ENCODE peak calls at places on chromosomes 11 and 22, in eight cellular contexts. J, S, V, D, G, M, O and K are unnamed samples. For H3K4me1, the result is how much of the 10 kb centered on the place peaks cover.

GRCh38 chr11:86741489-86742435 is 58.6 kb upstream of the PRSS23 start:
- DNase-seq in J (peak), V (no peak), O (no peak), D (no peak), S (no peak), M (no peak), G (no peak), K (no peak)

GRCh38 chr11:9633674-9634073 is 30.2 kb upstream of the SWAP70 start:
- DNase-seq in O (no peak), G (no peak), M (no peak), J (no peak), V (no peak), S (no peak), D (no peak), K (no peak)

GRCh38 chr11:64905516-64906313 is 11.3 kb downstream of the ATG2A start:
- DNase-seq in V (no peak), S (no peak), M (no peak), G (no peak), J (no peak), D (no peak), O (no peak), K (no peak)

GRCh38 chr11:1650034-1650917 is 20.7 kb downstream of the KRTAP5-5 start:
- DNase-seq in J (no peak), M (no peak), V (peak), S (no peak), O (no peak), D (no peak), G (no peak), K (no peak)

GRCh38 chr11:69953356-69953755 is 124.8 kb upstream of the ANO1 start:
- DNase-seq in S (no peak), M (no peak), G (no peak), V (no peak), D (peak), J (no peak), O (no peak), K (no peak)

GRCh38 chr11:95917188-95918036 is 6.5 kb downstream of the MTMR2 start:
- DNase-seq in V (no peak), O (no peak), G (no peak), D (no peak), J (no peak), M (no peak), S (no peak), K (no peak)

GRCh38 chr11:27153136-27153535 is 112.5 kb downstream of the BBOX1 start:
- DNase-seq in D (no peak), G (no peak), S (no peak), M (no peak), O (no peak), V (no peak), J (no peak), K (no peak)

GRCh38 chr11:70916321-70916720 is 336.1 kb downstream of the SHANK2 start:
- DNase-seq in O (no peak), G (no peak), J (no peak), V (no peak), S (no peak), D (peak), M (no peak), K (no peak)

GRCh38 chr11:23406131-23406819 is 546.0 kb upstream of the CCDC179 start:
- DNase-seq in M (no peak), V (peak), D (peak), S (no peak), G (no peak), O (no peak), J (no peak), K (no peak)

GRCh38 chr22:37314315-37315046 is 32.2 kb downstream of the CYTH4 start:
- DNase-seq in G (peak), J (no peak), D (no peak), O (no peak), M (no peak), S (no peak), V (no peak), K (no peak)

GRCh38 chr11:64870176-64870892 is 8.1 kb downstream of the EHD1 start:
- DNase-seq in S (no peak), M (no peak), J (peak), V (no peak), D (peak), G (no peak), O (no peak), K (no peak)

GRCh38 chr11:78474451-78474850 is 56.8 kb upstream of the GAB2 start:
- DNase-seq in J (peak), S (no peak), O (no peak), V (no peak), G (no peak), M (no peak), D (no peak), K (no peak)

GRCh38 chr22:49948958-49949913 is 11.3 kb upstream of the PIM3 start:
- DNase-seq in G (no peak), S (no peak), O (peak), V (no peak), D (no peak), M (no peak), J (peak), K (no peak)

GRCh38 chr22:41177040-41177625 is 28.0 kb upstream of the L3MBTL2 start:
- DNase-seq in S (no peak), M (no peak), G (no peak), O (no peak), D (peak), V (no peak), J (no peak), K (no peak)

GRCh38 chr11:61627831-61628753 is 47.2 kb upstream of the SYT7 start:
- DNase-seq in J (peak), O (peak), D (peak), M (no peak), S (no peak), G (no peak), V (peak), K (peak)

GRCh38 chr22:21652547-21653545 is 10.7 kb downstream of the SDF2L1 start:
- DNase-seq in O (no peak), D (no peak), J (no peak), G (no peak), M (no peak), V (peak), S (no peak), K (no peak)

GRCh38 chr11:105935791-105936190 is 86.2 kb downstream of the MSANTD4 start:
- DNase-seq in S (no peak), M (no peak), V (peak), G (no peak), D (no peak), J (no peak), O (no peak), K (no peak)

GRCh38 chr22:28332410-28332809 is 347.2 kb downstream of the TTC28 start:
- DNase-seq in M (no peak), V (no peak), G (no peak), J (no peak), S (no peak), D (no peak), O (no peak), K (no peak)

GRCh38 chr11:79342236-79342635 is 98.6 kb downstream of the TENM4 start:
- DNase-seq in V (no peak), O (no peak), M (no peak), J (no peak), G (no peak), D (no peak), S (no peak), K (no peak)

GRCh38 chr22:22812031-22812905 is 75.3 kb upstream of the IGLL5 start:
- DNase-seq in D (no peak), S (no peak), O (no peak), M (no peak), G (no peak), J (no peak), V (no peak), K (no peak)

GRCh38 chr22:24494535-24495364 is at the start of gene UPB1:
- DNase-seq in O (no peak), G (no peak), M (no peak), D (peak), V (peak), J (no peak), S (no peak), K (no peak)

GRCh38 chr11:13368041-13368446 is 90.5 kb downstream of the BMAL1 start:
- DNase-seq in O (no peak), G (no peak), M (no peak), S (no peak), D (no peak), V (no peak), J (peak), K (no peak)

GRCh38 chr22:29269230-29269604 is 1.1 kb downstream of the EWSR1 start:
- DNase-seq in S (no peak), M (no peak), G (no peak), V (peak), D (no peak), O (peak), J (no peak), K (no peak)

GRCh38 chr11:62166371-62166770 is 23.6 kb upstream of the SCGB1D1 start:
- DNase-seq in S (no peak), O (no peak), M (no peak), G (no peak), D (no peak), V (no peak), J (no peak), K (no peak)

GRCh38 chr22:33658775-33659174 is 261.5 kb downstream of the LARGE1 start:
- DNase-seq in G (no peak), M (no peak), D (no peak), J (no peak), V (no peak), S (no peak), O (peak), K (peak)

GRCh38 chr22:20567993-20568417 is 60.6 kb downstream of the MED15 start:
- DNase-seq in J (no peak), M (no peak), V (peak), G (no peak), S (no peak), D (no peak), O (no peak), K (no peak)

GRCh38 chr11:131571571-131571970 is 201.2 kb downstream of the NTM start:
- DNase-seq in V (no peak), M (no peak), J (no peak), S (no peak), O (no peak), G (no peak), D (no peak), K (no peak)

GRCh38 chr11:3627291-3627690 is 14.5 kb downstream of the ART5 start:
- DNase-seq in J (no peak), G (no peak), O (no peak), V (no peak), D (no peak), M (no peak), S (no peak), K (no peak)

GRCh38 chr11:68308068-68308467 is 4.3 kb upstream of the LRP5 start:
- DNase-seq in V (no peak), J (no peak), G (no peak), S (no peak), D (peak), O (no peak), M (no peak), K (no peak)

GRCh38 chr11:123062892-123063395 is 1.0 kb upstream of the HSPA8 start:
- DNase-seq in V (peak), G (no peak), M (no peak), D (no peak), S (no peak), J (no peak), O (no peak), K (no peak)

GRCh38 chr11:123060265-123061000 is 1.5 kb downstream of the HSPA8 start:
- DNase-seq in V (no peak), O (no peak), J (no peak), G (no peak), S (no peak), M (no peak), D (no peak), K (no peak)

GRCh38 chr11:123063396-123064267 is 1.7 kb upstream of the HSPA8 start:
- DNase-seq in D (no peak), O (peak), J (peak), M (no peak), G (no peak), V (peak), S (no peak), K (no peak)

GRCh38 chr11:123062158-123062891 is 389 bp upstream of the HSPA8 start:
- DNase-seq in V (peak), M (peak), G (peak), S (peak), D (peak), O (peak), J (peak), K (peak)

GRCh38 chr11:123061403-123062157 is at the start of gene HSPA8:
- DNase-seq in M (peak), O (peak), S (peak), V (peak), G (peak), J (peak), D (peak), K (peak)
- H3K4me1 ChIP-seq in M (under half), O (under half), S (under half), V (under half), G (half or more), J (under half), D (under half), K (under half)

DNA sequence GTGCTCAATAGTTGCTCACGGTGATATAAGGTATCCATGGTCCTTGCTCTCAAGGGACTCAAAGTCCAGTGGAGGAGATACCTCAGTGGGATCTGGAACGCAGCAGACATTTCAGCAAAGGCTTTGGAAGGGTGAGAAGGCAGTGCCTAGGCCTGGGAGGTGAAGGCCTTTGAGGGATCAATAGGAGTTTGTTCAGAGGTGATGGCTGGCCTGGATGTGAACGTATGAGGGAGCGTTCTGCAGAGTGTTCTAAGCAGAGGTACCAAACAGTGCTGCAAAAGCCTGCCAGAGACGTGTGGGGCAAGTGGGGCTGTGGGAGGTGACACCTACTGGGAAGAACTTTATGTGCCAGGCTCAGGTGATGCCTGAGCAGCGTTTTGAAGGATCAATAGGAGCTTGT is 7.4 kb upstream of the MB start:
- DNase-seq in J (no peak), O (no peak), G (no peak), V (no peak), M (no peak), S (no peak), D (no peak), K (no peak)
- H3K4me1 ChIP-seq in J (under half), O (under half), G (under half), V (under half), M (under half), S (under half), D (under half), K (under half)

GRCh38 chr11:134237557-134237922 is 13.1 kb downstream of the VPS26B start:
- DNase-seq in O (no peak), D (no peak), M (no peak), J (no peak), S (no peak), G (no peak), V (no peak), K (no peak)

GRCh38 chr11:134236834-134237556 is 12.5 kb downstream of the VPS26B start:
- DNase-seq in O (no peak), J (no peak), G (no peak), M (no peak), S (no peak), V (no peak), D (no peak), K (no peak)

GRCh38 chr11:134240592-134240991 is 12.6 kb downstream of the THYN1 start:
- DNase-seq in M (no peak), G (no peak), S (no peak), V (no peak), O (no peak), J (no peak), D (no peak), K (no peak)

GRCh38 chr11:134242376-134242775 is 10.8 kb downstream of the THYN1 start:
- DNase-seq in V (no peak), S (no peak), M (no peak), G (no peak), J (no peak), O (no peak), D (no peak), K (no peak)

GRCh38 chr11:134238956-134239355 is 14.2 kb downstream of the THYN1 start:
- DNase-seq in M (no peak), V (no peak), O (no peak), J (no peak), S (no peak), D (no peak), G (no peak), K (no peak)
- H3K4me1 ChIP-seq in M (under half), V (under half), O (under half), J (under half), S (under half), D (under half), G (under half), K (under half)

DNA sequence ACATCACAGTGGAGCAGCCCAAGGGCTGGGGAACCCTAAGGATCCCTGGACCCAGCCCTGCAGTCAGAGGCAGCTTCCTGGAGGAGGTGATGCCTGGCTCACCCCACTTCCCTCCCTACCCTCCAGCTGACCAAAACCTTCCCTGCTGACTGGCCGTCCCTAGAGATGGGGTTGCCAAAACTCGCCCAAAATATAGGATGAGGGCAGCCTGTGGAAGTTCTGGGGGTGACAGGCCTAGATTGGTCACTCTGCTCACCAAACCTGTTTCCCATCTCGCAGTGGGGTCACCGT is 35.0 kb upstream of the PPARA start:
- DNase-seq in J (no peak), G (no peak), D (no peak), O (no peak), V (no peak), M (no peak), S (no peak), K (no peak)
- H3K4me1 ChIP-seq in J (under half), G (under half), D (under half), O (under half), V (under half), M (under half), S (under half), K (half or more)

GRCh38 chr11:346529-346928 is 22.8 kb upstream of the B4GALNT4 start:
- DNase-seq in S (no peak), G (no peak), O (no peak), D (no peak), V (no peak), M (no peak), J (no peak), K (no peak)
- H3K4me1 ChIP-seq in S (under half), G (under half), O (under half), D (under half), V (under half), M (under half), J (under half), K (under half)